ENCODE peak calls at places on chromosome 22, in nine cellular contexts. One of them, this sample, is unnamed.

GRCh38 chr22:23012081-23012622 is 58.2 kb upstream of the GNAZ start:
- DNase-seq in HuH-7: no peak
- DNase-seq in AG20443: no peak
- DNase-seq in spleen: no peak
- DNase-seq in HAP-1: no peak
- DNase-seq in M059J: no peak
- DNase-seq in astrocyte of the spinal cord: no peak
- DNase-seq in NCI-H2081: no peak
- DNase-seq in neural progenitor cell: no peak
- DNase-seq in this sample: no peak

GRCh38 chr22:27740192-27740748 is 61.3 kb downstream of the MN1 start:
- DNase-seq in HuH-7: no peak
- DNase-seq in AG20443: no peak
- DNase-seq in spleen: no peak
- DNase-seq in HAP-1: no peak
- DNase-seq in M059J: no peak
- DNase-seq in astrocyte of the spinal cord: no peak
- DNase-seq in NCI-H2081: no peak
- DNase-seq in neural progenitor cell: no peak
- DNase-seq in this sample: no peak

GRCh38 chr22:20549232-20549841 is 41.9 kb downstream of the MED15 start:
- DNase-seq in HuH-7: no peak
- DNase-seq in AG20443: no peak
- DNase-seq in spleen: peak
- DNase-seq in HAP-1: no peak
- DNase-seq in M059J: no peak
- DNase-seq in astrocyte of the spinal cord: peak
- DNase-seq in NCI-H2081: no peak
- DNase-seq in neural progenitor cell: no peak
- DNase-seq in this sample: no peak

GRCh38 chr22:36323182-36323854 is 64.4 kb downstream of the MYH9 start:
- DNase-seq in HuH-7: no peak
- DNase-seq in AG20443: peak
- DNase-seq in spleen: no peak
- DNase-seq in HAP-1: no peak
- DNase-seq in M059J: peak
- DNase-seq in astrocyte of the spinal cord: peak
- DNase-seq in NCI-H2081: no peak
- DNase-seq in neural progenitor cell: no peak
- DNase-seq in this sample: no peak

GRCh38 chr22:35649636-35650250 is 1.5 kb downstream of the APOL6 start:
- DNase-seq in HuH-7: no peak
- DNase-seq in AG20443: no peak
- DNase-seq in spleen: peak
- DNase-seq in HAP-1: no peak
- DNase-seq in M059J: no peak
- DNase-seq in astrocyte of the spinal cord: no peak
- DNase-seq in NCI-H2081: no peak
- DNase-seq in neural progenitor cell: no peak
- DNase-seq in this sample: no peak

GRCh38 chr22:49290711-49291110 is 537.0 kb downstream of the BRD1 start:
- DNase-seq in HuH-7: no peak
- DNase-seq in AG20443: no peak
- DNase-seq in spleen: peak
- DNase-seq in HAP-1: no peak
- DNase-seq in M059J: no peak
- DNase-seq in astrocyte of the spinal cord: no peak
- DNase-seq in NCI-H2081: no peak
- DNase-seq in neural progenitor cell: no peak
- DNase-seq in this sample: no peak

GRCh38 chr22:44358723-44359440 is 46.1 kb upstream of the SHISAL1 start:
- DNase-seq in HuH-7: no peak
- DNase-seq in AG20443: no peak
- DNase-seq in spleen: peak
- DNase-seq in HAP-1: no peak
- DNase-seq in M059J: no peak
- DNase-seq in astrocyte of the spinal cord: no peak
- DNase-seq in NCI-H2081: no peak
- DNase-seq in neural progenitor cell: no peak
- DNase-seq in this sample: no peak

GRCh38 chr22:25746012-25746373 is 4.0 kb downstream of the MYO18B start:
- DNase-seq in HuH-7: no peak
- DNase-seq in AG20443: no peak
- DNase-seq in spleen: no peak
- DNase-seq in HAP-1: no peak
- DNase-seq in M059J: peak
- DNase-seq in astrocyte of the spinal cord: peak
- DNase-seq in NCI-H2081: no peak
- DNase-seq in neural progenitor cell: no peak
- DNase-seq in this sample: no peak

GRCh38 chr22:41862160-41862529 is 29.2 kb downstream of the SREBF2 start:
- DNase-seq in HuH-7: no peak
- DNase-seq in AG20443: no peak
- DNase-seq in spleen: no peak
- DNase-seq in HAP-1: no peak
- DNase-seq in M059J: peak
- DNase-seq in astrocyte of the spinal cord: peak
- DNase-seq in NCI-H2081: no peak
- DNase-seq in neural progenitor cell: no peak
- DNase-seq in this sample: no peak

GRCh38 chr22:37747090-37747714 is 50.4 kb downstream of the TRIOBP start:
- DNase-seq in HuH-7: no peak
- DNase-seq in AG20443: no peak
- DNase-seq in spleen: no peak
- DNase-seq in HAP-1: no peak
- DNase-seq in M059J: peak
- DNase-seq in astrocyte of the spinal cord: peak
- DNase-seq in NCI-H2081: no peak
- DNase-seq in neural progenitor cell: peak
- DNase-seq in this sample: no peak

GRCh38 chr22:29269230-29269604 is 1.1 kb downstream of the EWSR1 start:
- DNase-seq in HuH-7: no peak
- DNase-seq in AG20443: no peak
- DNase-seq in spleen: no peak
- DNase-seq in HAP-1: no peak
- DNase-seq in M059J: no peak
- DNase-seq in astrocyte of the spinal cord: no peak
- DNase-seq in NCI-H2081: no peak
- DNase-seq in neural progenitor cell: no peak
- DNase-seq in this sample: no peak

This sample was measured in smooth muscle cell of the brain vasculature.